ENCODE peak calls at places on chromosomes 13 and 19, in six cellular contexts. Z is RWPE1; N is activated CD8-positive, alpha-beta T cell treated with anti-CD3 and anti-CD28 coated beads for 36 hours; X is AG09319; H is astrocyte; E is fibroblast of mammary gland. A is an unnamed sample.

GRCh38 chr19:12995596-12996541 is 594 bp downstream of the NFIX start:
- DNase-seq in Z (no peak), N (no peak), X (no peak), H (no peak), E (no peak), A (peak; percentile 89)

GRCh38 chr19:14677464-14677863 is 2.8 kb upstream of the ADGRE3 start:
- DNase-seq in Z (no peak), N (peak; percentile 39), X (no peak), H (no peak), E (no peak), A (no peak)

GRCh38 chr13:43303040-43303729 is 279.8 kb downstream of the DNAJC15 start:
- DNase-seq in Z (peak; percentile 6), N (peak; percentile 25), X (peak; percentile 48), H (peak; percentile 42), E (peak; percentile 61), A (peak; percentile 19)

GRCh38 chr13:40221460-40222201 is 444.8 kb downstream of the FOXO1 start:
- DNase-seq in Z (no peak), N (peak; percentile 65), X (no peak), H (peak; percentile 92), E (peak; percentile 92), A (no peak)

GRCh38 chr13:63414247-63414646 is 1998.6 kb upstream of the PCDH20 start:
- DNase-seq in Z (no peak), N (no peak), X (no peak), H (no peak), E (no peak), A (no peak)

GRCh38 chr13:98476106-98476505 is 100.8 kb downstream of the STK24 start:
- DNase-seq in Z (no peak), N (peak; percentile 71), X (no peak), H (no peak), E (no peak), A (peak; percentile 73)

GRCh38 chr19:38265213-38265861 is 964 bp downstream of the SPINT2 start:
- DNase-seq in Z (peak; percentile 34), N (no peak), X (no peak), H (no peak), E (no peak), A (no peak)

GRCh38 chr13:81987159-81987558 is 1646.2 kb upstream of the SPRY2 start:
- DNase-seq in Z (no peak), N (no peak), X (no peak), H (no peak), E (no peak), A (no peak)

GRCh38 chr19:15107056-15108010 is at the start of gene SYDE1:
- DNase-seq in Z (peak; percentile 63), N (peak; percentile 71), X (no peak), H (peak; percentile 35), E (peak; percentile 45), A (peak; percentile 44)

GRCh38 chr13:42396901-42397670 is 125.1 kb downstream of the AKAP11 start:
- DNase-seq in Z (peak; percentile 56), N (peak; percentile 40), X (no peak), H (no peak), E (peak; percentile 15), A (no peak)

GRCh38 chr19:35907377-35907745 is 734 bp downstream of the TYROBP start:
- DNase-seq in Z (no peak), N (no peak), X (no peak), H (no peak), E (no peak), A (no peak)

GRCh38 chr13:59458908-59459579 is 704.7 kb downstream of the DIAPH3 start:
- DNase-seq in Z (peak; percentile 26), N (no peak), X (peak; percentile 29), H (peak; percentile 86), E (peak; percentile 41), A (no peak)

GRCh38 chr13:98450495-98451167 is 126.3 kb downstream of the STK24 start:
- DNase-seq in Z (no peak), N (peak; percentile 47), X (no peak), H (peak; percentile 12), E (no peak), A (no peak)

GRCh38 chr13:110340812-110341444 is 33.8 kb downstream of the COL4A2 start:
- DNase-seq in Z (no peak), N (peak; percentile 84), X (no peak), H (peak; percentile 84), E (peak; percentile 34), A (peak; percentile 40)

GRCh38 chr13:100789968-100790367 is 115.4 kb upstream of the TMTC4 start:
- DNase-seq in Z (no peak), N (no peak), X (no peak), H (peak; percentile 18), E (peak; percentile 65), A (no peak)

GRCh38 chr13:32737679-32738078 is 151.4 kb downstream of the PDS5B start:
- DNase-seq in Z (no peak), N (no peak), X (no peak), H (no peak), E (no peak), A (no peak)

GRCh38 chr13:106350208-106350607 is 185.3 kb downstream of the EFNB2 start:
- DNase-seq in Z (no peak), N (no peak), X (no peak), H (no peak), E (no peak), A (no peak)

DNA sequence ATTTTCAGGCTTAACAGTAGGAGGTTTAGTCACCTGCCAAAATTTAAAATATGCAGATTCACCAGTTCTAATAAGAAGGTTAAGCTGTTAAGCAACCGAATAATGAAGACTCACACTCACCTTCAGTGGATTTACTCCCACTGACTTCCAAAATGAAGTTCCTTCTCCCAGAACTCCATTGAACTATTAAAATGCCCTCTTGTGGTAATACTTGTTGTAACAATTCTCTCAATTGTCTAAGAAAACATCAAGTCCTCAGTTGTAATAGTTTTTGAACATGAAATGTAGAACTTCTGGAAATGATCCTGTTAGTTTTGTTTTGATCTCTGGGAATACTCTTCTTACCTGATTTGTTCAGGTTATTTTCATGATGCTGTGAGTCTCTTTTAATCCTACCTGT is 522.0 kb upstream of the ATXN8OS start:
- DNase-seq in Z (no peak), N (no peak), X (no peak), H (no peak), E (no peak), A (no peak)
- TF ChIP-seq CTCF in Z (peak; percentile 17), N (no peak), X (no peak), H (no peak), E (no peak), A (peak; percentile 6)

GRCh38 chr19:3693030-3693925 is 7.0 kb downstream of the PIP5K1C start:
- DNase-seq in Z (no peak), N (no peak), X (no peak), H (no peak), E (no peak), A (no peak)
- TF ChIP-seq CTCF in Z (no peak), N (no peak), X (no peak), H (no peak), E (no peak), A (no peak)

DNA sequence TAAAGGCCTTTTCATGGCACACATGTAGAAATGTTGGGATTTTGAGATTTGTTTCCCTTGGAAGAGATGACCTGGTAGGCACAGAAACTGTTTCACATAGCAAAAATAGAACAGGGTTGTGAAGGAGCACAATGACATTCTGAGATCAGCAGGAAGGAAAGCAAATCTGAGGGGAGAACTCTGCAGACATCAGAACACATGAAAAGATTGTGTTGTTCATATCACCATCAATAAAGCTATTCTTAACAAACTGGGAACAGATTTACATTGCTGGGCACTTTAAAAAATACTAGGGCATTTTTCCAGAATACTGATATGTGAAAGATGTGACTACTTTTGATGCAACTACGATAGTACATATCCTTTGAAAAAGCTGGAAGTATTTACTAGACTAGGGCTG is 481.7 kb downstream of the MYO16 start:
- DNase-seq in Z (no peak), N (no peak), X (no peak), H (no peak), E (no peak), A (no peak)
- TF ChIP-seq CTCF in Z (no peak), N (no peak), X (no peak), H (no peak), E (no peak), A (no peak)

GRCh38 chr19:6047741-6048231 is 62.5 kb downstream of the RFX2 start:
- DNase-seq in Z (peak; percentile 40), N (no peak), X (no peak), H (no peak), E (peak; percentile 46), A (peak; percentile 64)
- TF ChIP-seq CTCF in Z (no peak), N (peak; percentile 7), X (peak; percentile 83), H (peak; percentile 75), E (peak; percentile 75), A (peak; percentile 45)